ENCODE peak calls at places on chromosomes 4 and X, in four cellular contexts. Y is bronchial epithelial cell; G is effector CD4-positive, alpha-beta T cell; L is EL. I is an unnamed sample.

GRCh38 chr4:122796801-122797404 is 29.7 kb upstream of the FGF2 start:
- DNase-seq in Y (no peak), L (peak; percentile 39), G (no peak), I (no peak)

GRCh38 chr4:109184421-109184956 is 118.0 kb downstream of the COL25A1 start:
- DNase-seq in Y (no peak), L (no peak), G (no peak), I (no peak)

GRCh38 chr4:137200322-137200721 is 332.0 kb downstream of the PCDH18 start:
- DNase-seq in L (no peak), Y (no peak), G (no peak), I (no peak)

GRCh38 chr4:169050308-169050707 is 40.3 kb upstream of the CBR4 start:
- DNase-seq in L (no peak), Y (no peak), G (no peak), I (no peak)

GRCh38 chrX:72021975-72022374 is 109.7 kb downstream of the RTL5 start:
- DNase-seq in L (no peak), G (no peak), Y (no peak), I (peak; percentile 22)

GRCh38 chr4:184732126-184732525 is 1.8 kb downstream of the CENPU start:
- DNase-seq in G (no peak), L (peak; percentile 53), Y (peak; percentile 98), I (no peak)

GRCh38 chrX:79147477-79147876 is 3.0 kb downstream of the GPR174 start:
- DNase-seq in L (no peak), Y (no peak), G (no peak), I (no peak)

GRCh38 chr4:76485450-76485849 is 50.4 kb downstream of the SHROOM3 start:
- DNase-seq in G (no peak), Y (peak; percentile 60), L (no peak), I (no peak)

GRCh38 chrX:69066966-69067525 is 98.2 kb downstream of the PJA1 start:
- DNase-seq in G (no peak), L (no peak), Y (no peak), I (no peak)

GRCh38 chr4:133866328-133866699 is 335.3 kb downstream of the PABPC4L start:
- DNase-seq in L (no peak), Y (no peak), G (no peak), I (no peak)

GRCh38 chrX:84729809-84730208 is 227.6 kb upstream of the HDX start:
- DNase-seq in G (no peak), Y (peak; percentile 21), L (peak; percentile 21), I (peak; percentile 48)

GRCh38 chr4:105550641-105551040 is 1.8 kb upstream of the ARHGEF38 start:
- DNase-seq in Y (peak; percentile 21), L (no peak), G (no peak), I (no peak)

GRCh38 chrX:138710866-138711331 is 618 bp downstream of the FGF13 start:
- DNase-seq in G (no peak), Y (no peak), L (no peak), I (no peak)

GRCh38 chrX:68504237-68504636 is 5.4 kb downstream of the YIPF6 start:
- DNase-seq in L (peak; percentile 63), G (peak; percentile 14), Y (peak; percentile 83), I (peak; percentile 59)

GRCh38 chr4:184471872-184472539 is 2.3 kb downstream of the IRF2 start:
- DNase-seq in G (peak; percentile 8), Y (peak; percentile 30), L (peak; percentile 36), I (peak; percentile 11)

GRCh38 chr4:2797545-2798305 is 4.8 kb downstream of the SH3BP2 start:
- DNase-seq in Y (no peak), G (peak; percentile 40), L (no peak), I (no peak)

GRCh38 chr4:133801858-133802257 is 399.7 kb downstream of the PABPC4L start:
- DNase-seq in G (no peak), Y (no peak), L (no peak), I (no peak)

GRCh38 chr4:81116571-81116970 is 86.1 kb downstream of the BMP3 start:
- DNase-seq in Y (peak; percentile 66), G (no peak), L (no peak), I (no peak)

GRCh38 chr4:57023104-57023503 is 44.4 kb downstream of the POLR2B start:
- DNase-seq in G (no peak), L (peak; percentile 95), Y (peak; percentile 97), I (peak; percentile 88)

GRCh38 chrX:49001521-49002090 is 458 bp downstream of the GRIPAP1 start:
- DNase-seq in Y (peak; percentile 41), G (peak; percentile 52), L (peak; percentile 53), I (peak; percentile 37)

GRCh38 chr4:101321481-101322042 is 25.8 kb downstream of the PPP3CA start:
- DNase-seq in Y (no peak), G (no peak), L (no peak), I (no peak)

GRCh38 chr4:94446386-94446785 is 5.4 kb upstream of the PDLIM5 start:
- DNase-seq in G (no peak), Y (peak; percentile 98), L (peak; percentile 88), I (peak; percentile 76)

I was measured in HCEC 1CT.